ENCODE peak calls at places on chromosome 6, in five cellular contexts. One of them, this sample, is unnamed.

GRCh38 chr6:15325540-15325955 is 79.7 kb downstream of the JARID2 start:
- DNase-seq in HepG2: no peak
- DNase-seq in GM12878: no peak
- DNase-seq in K562: no peak
- DNase-seq in SK-N-SH: no peak
- DNase-seq in this sample: no peak

GRCh38 chr6:169008641-169009040 is 245.0 kb downstream of the THBS2 start:
- DNase-seq in HepG2: no peak
- DNase-seq in GM12878: no peak
- DNase-seq in K562: no peak
- DNase-seq in SK-N-SH: no peak
- DNase-seq in this sample: no peak

GRCh38 chr6:92479821-92480220 is 939.5 kb downstream of the EPHA7 start:
- DNase-seq in HepG2: no peak
- DNase-seq in GM12878: no peak
- DNase-seq in K562: no peak
- DNase-seq in SK-N-SH: no peak
- DNase-seq in this sample: no peak

GRCh38 chr6:2843138-2843740 is 1.6 kb upstream of the SERPINB1 start:
- DNase-seq in HepG2: no peak
- DNase-seq in GM12878: no peak
- DNase-seq in K562: no peak
- DNase-seq in SK-N-SH: no peak
- DNase-seq in this sample: no peak

GRCh38 chr6:149015877-149016525 is 269.2 kb downstream of the UST start:
- DNase-seq in HepG2: no peak
- DNase-seq in GM12878: no peak
- DNase-seq in K562: no peak
- DNase-seq in SK-N-SH: no peak
- DNase-seq in this sample: no peak

GRCh38 chr6:107847844-107848802 is 24.0 kb upstream of the SCML4 start:
- DNase-seq in HepG2: peak
- DNase-seq in GM12878: no peak
- DNase-seq in K562: peak
- DNase-seq in SK-N-SH: peak
- DNase-seq in this sample: peak

GRCh38 chr6:41625442-41625841 is 12.8 kb upstream of the MDFI start:
- DNase-seq in HepG2: no peak
- DNase-seq in GM12878: no peak
- DNase-seq in K562: no peak
- DNase-seq in SK-N-SH: no peak
- DNase-seq in this sample: no peak

GRCh38 chr6:53348436-53349208 is at the start of gene ELOVL5:
- DNase-seq in HepG2: peak
- DNase-seq in GM12878: peak
- DNase-seq in K562: peak
- DNase-seq in SK-N-SH: peak
- DNase-seq in this sample: peak

GRCh38 chr6:10585232-10585887 is 64.2 kb downstream of the GCNT2 start:
- DNase-seq in HepG2: no peak
- DNase-seq in GM12878: no peak
- DNase-seq in K562: no peak
- DNase-seq in SK-N-SH: no peak
- DNase-seq in this sample: no peak

GRCh38 chr6:103183831-103184411 is 1675.8 kb downstream of the HACE1 start:
- DNase-seq in HepG2: no peak
- DNase-seq in GM12878: no peak
- DNase-seq in K562: no peak
- DNase-seq in SK-N-SH: no peak
- DNase-seq in this sample: no peak

GRCh38 chr6:41901882-41902519 is 6.8 kb upstream of the USP49 start:
- DNase-seq in HepG2: no peak
- DNase-seq in GM12878: no peak
- DNase-seq in K562: peak
- DNase-seq in SK-N-SH: no peak
- DNase-seq in this sample: no peak

GRCh38 chr6:16136536-16137450 is 7.9 kb downstream of the MYLIP start:
- DNase-seq in HepG2: no peak
- DNase-seq in GM12878: no peak
- DNase-seq in K562: no peak
- DNase-seq in SK-N-SH: no peak
- DNase-seq in this sample: no peak

GRCh38 chr6:13668291-13668928 is 43.2 kb downstream of the RANBP9 start:
- DNase-seq in HepG2: no peak
- DNase-seq in GM12878: peak
- DNase-seq in K562: peak
- DNase-seq in SK-N-SH: no peak
- DNase-seq in this sample: no peak

DNA sequence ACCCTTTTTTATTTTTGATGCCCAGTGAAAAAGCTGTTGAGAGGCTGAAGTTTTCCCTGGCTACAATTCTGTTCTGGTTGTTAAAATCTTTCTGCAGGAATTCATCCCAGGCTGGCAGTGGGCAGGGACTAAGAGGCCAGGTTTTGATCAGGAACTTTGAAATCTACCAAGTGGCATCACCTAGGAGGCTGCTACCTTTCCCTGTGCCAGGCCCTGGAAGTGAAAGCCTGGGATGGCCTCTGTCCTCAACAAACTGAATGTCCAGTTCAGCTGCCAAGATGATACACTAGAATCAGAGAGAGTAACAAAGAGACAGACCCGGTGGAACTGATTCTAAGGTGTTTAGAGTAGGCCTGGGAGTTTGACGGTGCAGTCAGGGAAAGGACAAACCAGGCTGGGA is 596 bp downstream of the IYD start:
- DNase-seq in HepG2: no peak
- DNase-seq in GM12878: no peak
- DNase-seq in K562: no peak
- DNase-seq in SK-N-SH: no peak
- DNase-seq in this sample: no peak
- TF ChIP-seq FOXM1 in HepG2: no peak
- TF ChIP-seq FOXM1 in GM12878: no peak
- TF ChIP-seq FOXM1 in K562: no peak
- TF ChIP-seq FOXM1 in SK-N-SH: no peak
- TF ChIP-seq FOXM1 in this sample: no peak

GRCh38 chr6:161486326-161486725 is 212.5 kb upstream of the AGPAT4 start:
- DNase-seq in HepG2: no peak
- DNase-seq in GM12878: no peak
- DNase-seq in K562: peak
- DNase-seq in SK-N-SH: peak
- DNase-seq in this sample: no peak

GRCh38 chr6:161486903-161487531 is 213.2 kb upstream of the AGPAT4 start:
- DNase-seq in HepG2: no peak
- DNase-seq in GM12878: no peak
- DNase-seq in K562: no peak
- DNase-seq in SK-N-SH: no peak
- DNase-seq in this sample: no peak

GRCh38 chr6:161482517-161482903 is 208.6 kb upstream of the AGPAT4 start:
- DNase-seq in HepG2: no peak
- DNase-seq in GM12878: no peak
- DNase-seq in K562: no peak
- DNase-seq in SK-N-SH: no peak
- DNase-seq in this sample: no peak

GRCh38 chr6:161489626-161490306 is 215.9 kb upstream of the AGPAT4 start:
- DNase-seq in HepG2: no peak
- DNase-seq in GM12878: no peak
- DNase-seq in K562: no peak
- DNase-seq in SK-N-SH: no peak
- DNase-seq in this sample: no peak

DNA sequence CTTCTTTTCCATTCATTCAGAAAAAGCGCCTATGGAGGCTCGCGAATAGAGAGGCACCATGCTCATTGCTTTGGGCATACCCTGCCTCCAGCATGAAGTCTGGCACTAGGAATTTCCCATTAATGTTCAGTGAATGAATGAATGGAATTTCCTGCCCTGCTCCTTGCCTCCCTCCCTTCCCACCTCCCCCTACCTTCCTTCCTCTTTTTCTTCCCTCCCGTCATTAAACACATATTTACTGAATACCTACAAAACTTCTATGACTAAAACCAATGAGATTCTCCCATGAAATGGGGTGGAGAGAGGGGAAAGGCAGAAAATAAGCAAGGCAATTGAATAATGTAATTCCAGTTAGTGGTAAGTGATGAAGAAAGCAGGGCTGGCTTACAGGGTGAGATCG is 213.8 kb upstream of the AGPAT4 start:
- DNase-seq in HepG2: no peak
- DNase-seq in GM12878: no peak
- DNase-seq in K562: no peak
- DNase-seq in SK-N-SH: no peak
- DNase-seq in this sample: no peak
- TF ChIP-seq FOXM1 in HepG2: no peak
- TF ChIP-seq FOXM1 in GM12878: no peak
- TF ChIP-seq FOXM1 in K562: no peak
- TF ChIP-seq FOXM1 in SK-N-SH: no peak
- TF ChIP-seq FOXM1 in this sample: no peak

GRCh38 chr6:17867880-17868279 is 119.6 kb downstream of the KIF13A start:
- DNase-seq in HepG2: peak
- DNase-seq in GM12878: no peak
- DNase-seq in K562: no peak
- DNase-seq in SK-N-SH: peak
- DNase-seq in this sample: no peak

GRCh38 chr6:17863971-17864754 is 123.3 kb downstream of the KIF13A start:
- DNase-seq in HepG2: peak
- DNase-seq in GM12878: no peak
- DNase-seq in K562: no peak
- DNase-seq in SK-N-SH: no peak
- DNase-seq in this sample: no peak

GRCh38 chr6:17865798-17866725 is 121.4 kb downstream of the KIF13A start:
- DNase-seq in HepG2: peak
- DNase-seq in GM12878: no peak
- DNase-seq in K562: no peak
- DNase-seq in SK-N-SH: no peak
- DNase-seq in this sample: no peak

GRCh38 chr6:17866876-17867444 is 120.5 kb downstream of the KIF13A start:
- DNase-seq in HepG2: peak
- DNase-seq in GM12878: no peak
- DNase-seq in K562: no peak
- DNase-seq in SK-N-SH: no peak
- DNase-seq in this sample: no peak

GRCh38 chr6:17865243-17865642 is 122.2 kb downstream of the KIF13A start:
- DNase-seq in HepG2: no peak
- DNase-seq in GM12878: no peak
- DNase-seq in K562: no peak
- DNase-seq in SK-N-SH: no peak
- DNase-seq in this sample: no peak
- TF ChIP-seq FOXM1 in HepG2: no peak
- TF ChIP-seq FOXM1 in GM12878: no peak
- TF ChIP-seq FOXM1 in K562: no peak
- TF ChIP-seq FOXM1 in SK-N-SH: no peak
- TF ChIP-seq FOXM1 in this sample: no peak

GRCh38 chr6:27611451-27611850 is 138.5 kb upstream of the ZNF184 start:
- DNase-seq in HepG2: no peak
- DNase-seq in GM12878: no peak
- DNase-seq in K562: no peak
- DNase-seq in SK-N-SH: no peak
- DNase-seq in this sample: no peak

GRCh38 chr6:27616313-27617045 is 143.6 kb upstream of the ZNF184 start:
- DNase-seq in HepG2: no peak
- DNase-seq in GM12878: no peak
- DNase-seq in K562: peak
- DNase-seq in SK-N-SH: no peak
- DNase-seq in this sample: no peak

GRCh38 chr6:27617700-27618689 is 145.1 kb upstream of the ZNF184 start:
- DNase-seq in HepG2: no peak
- DNase-seq in GM12878: no peak
- DNase-seq in K562: peak
- DNase-seq in SK-N-SH: no peak
- DNase-seq in this sample: peak

GRCh38 chr6:27619436-27619835 is 146.5 kb upstream of the ZNF184 start:
- DNase-seq in HepG2: no peak
- DNase-seq in GM12878: no peak
- DNase-seq in K562: no peak
- DNase-seq in SK-N-SH: no peak
- DNase-seq in this sample: no peak

DNA sequence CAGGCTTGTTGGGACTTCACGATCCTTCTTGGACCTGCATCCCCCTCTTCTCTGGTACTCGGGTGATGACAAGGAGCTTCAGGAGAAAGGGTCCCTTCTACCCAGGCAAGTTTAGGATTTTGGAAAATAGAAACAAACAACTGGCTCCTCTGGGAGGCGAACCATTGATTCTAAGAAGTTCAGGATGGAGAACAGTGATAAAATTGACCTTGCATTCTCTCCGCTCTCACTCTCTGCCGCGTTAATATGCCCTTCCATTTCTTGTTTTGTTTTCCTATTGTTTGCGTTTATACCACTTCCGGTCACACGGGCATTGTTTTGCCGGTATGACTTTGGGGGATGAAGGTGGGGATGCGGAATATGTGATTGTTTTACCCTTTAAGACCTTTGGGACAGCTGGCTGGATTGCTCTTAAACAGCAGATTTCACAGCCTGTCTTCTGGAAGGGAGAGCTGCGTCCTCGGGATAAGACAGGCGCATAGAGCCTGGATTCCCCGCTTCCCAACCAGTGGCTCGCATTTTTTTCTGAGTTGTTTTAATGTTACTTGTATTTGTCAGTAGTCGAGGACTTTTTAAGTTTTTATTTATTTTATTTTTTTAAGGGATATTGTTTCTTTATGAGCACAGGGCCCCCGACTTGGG is 144.3 kb upstream of the ZNF184 start:
- DNase-seq in HepG2: no peak
- DNase-seq in GM12878: no peak
- DNase-seq in K562: peak
- DNase-seq in SK-N-SH: no peak
- DNase-seq in this sample: peak
- TF ChIP-seq FOXM1 in HepG2: no peak
- TF ChIP-seq FOXM1 in GM12878: no peak
- TF ChIP-seq FOXM1 in K562: no peak
- TF ChIP-seq FOXM1 in SK-N-SH: no peak
- TF ChIP-seq FOXM1 in this sample: no peak

This sample was measured in HEK293T.